ENCODE peak calls at places on chromosomes 5 and 9, in six cellular contexts. I is heart left ventricle, D is bronchial epithelial cell, N is psoas muscle, P is endodermal cell, V is progenitor cell of endocrine pancreas. H is an unnamed sample.

GRCh38 chr5:81247441-81247972 is 14.4 kb downstream of the CKMT2 start:
- DNase-seq in I (no peak), D (peak), N (no peak), P (no peak), V (no peak), H (no peak)

GRCh38 chr9:130235558-130236435 is 29.8 kb upstream of the HMCN2 start:
- DNase-seq in I (peak), D (no peak), N (peak), P (peak), V (peak), H (peak)

GRCh38 chr5:180339583-180340183 is 13.5 kb downstream of the GFPT2 start:
- DNase-seq in I (no peak), D (no peak), N (no peak), P (no peak), V (no peak), H (no peak)

GRCh38 chr5:1409386-1410110 is 35.7 kb downstream of the SLC6A3 start:
- DNase-seq in I (peak), D (no peak), N (peak), P (peak), V (peak), H (peak)

GRCh38 chr9:88187631-88188030 is 49.4 kb upstream of the SPATA31C2 start:
- DNase-seq in I (no peak), D (no peak), N (no peak), P (no peak), V (no peak), H (no peak)

GRCh38 chr9:69454327-69454726 is 129.3 kb downstream of the ENTREP1 start:
- DNase-seq in I (no peak), D (no peak), N (no peak), P (peak), V (no peak), H (no peak)

GRCh38 chr5:131984945-131985665 is 26.4 kb downstream of the ACSL6 start:
- DNase-seq in I (no peak), D (no peak), N (no peak), P (no peak), V (no peak), H (no peak)

GRCh38 chr5:66829826-66830225 is 233.6 kb downstream of the MAST4 start:
- DNase-seq in I (no peak), D (peak), N (no peak), P (no peak), V (no peak), H (no peak)

GRCh38 chr5:2509527-2509926 is 241.9 kb downstream of the IRX2 start:
- DNase-seq in I (no peak), D (no peak), N (no peak), P (no peak), V (no peak), H (no peak)

GRCh38 chr5:107700486-107700885 is 29.7 kb upstream of the EFNA5 start:
- DNase-seq in I (no peak), D (no peak), N (no peak), P (no peak), V (no peak), H (no peak)

GRCh38 chr5:111422245-111422644 is 90.1 kb downstream of the STARD4 start:
- DNase-seq in I (no peak), D (no peak), N (no peak), P (no peak), V (no peak), H (no peak)

GRCh38 chr9:3398232-3398648 is 127.6 kb downstream of the RFX3 start:
- DNase-seq in I (no peak), D (no peak), N (no peak), P (no peak), V (no peak), H (no peak)

GRCh38 chr9:69030851-69031645 is 4.5 kb upstream of the FXN start:
- DNase-seq in I (no peak), D (peak), N (no peak), P (no peak), V (no peak), H (no peak)

GRCh38 chr9:133074111-133074651 is 12.4 kb downstream of the CEL start:
- DNase-seq in I (no peak), D (no peak), N (no peak), P (no peak), V (no peak), H (no peak)

GRCh38 chr9:99249619-99250018 is 27.5 kb downstream of the SEC61B start:
- DNase-seq in I (no peak), D (no peak), N (no peak), P (peak), V (no peak), H (no peak)

GRCh38 chr5:158212915-158213314 is 354.0 kb upstream of the CLINT1 start:
- DNase-seq in I (no peak), D (no peak), N (no peak), P (peak), V (no peak), H (no peak)

GRCh38 chr5:55276771-55277170 is 30.7 kb downstream of the DHX29 start:
- DNase-seq in I (no peak), D (peak), N (no peak), P (no peak), V (no peak), H (no peak)

DNA sequence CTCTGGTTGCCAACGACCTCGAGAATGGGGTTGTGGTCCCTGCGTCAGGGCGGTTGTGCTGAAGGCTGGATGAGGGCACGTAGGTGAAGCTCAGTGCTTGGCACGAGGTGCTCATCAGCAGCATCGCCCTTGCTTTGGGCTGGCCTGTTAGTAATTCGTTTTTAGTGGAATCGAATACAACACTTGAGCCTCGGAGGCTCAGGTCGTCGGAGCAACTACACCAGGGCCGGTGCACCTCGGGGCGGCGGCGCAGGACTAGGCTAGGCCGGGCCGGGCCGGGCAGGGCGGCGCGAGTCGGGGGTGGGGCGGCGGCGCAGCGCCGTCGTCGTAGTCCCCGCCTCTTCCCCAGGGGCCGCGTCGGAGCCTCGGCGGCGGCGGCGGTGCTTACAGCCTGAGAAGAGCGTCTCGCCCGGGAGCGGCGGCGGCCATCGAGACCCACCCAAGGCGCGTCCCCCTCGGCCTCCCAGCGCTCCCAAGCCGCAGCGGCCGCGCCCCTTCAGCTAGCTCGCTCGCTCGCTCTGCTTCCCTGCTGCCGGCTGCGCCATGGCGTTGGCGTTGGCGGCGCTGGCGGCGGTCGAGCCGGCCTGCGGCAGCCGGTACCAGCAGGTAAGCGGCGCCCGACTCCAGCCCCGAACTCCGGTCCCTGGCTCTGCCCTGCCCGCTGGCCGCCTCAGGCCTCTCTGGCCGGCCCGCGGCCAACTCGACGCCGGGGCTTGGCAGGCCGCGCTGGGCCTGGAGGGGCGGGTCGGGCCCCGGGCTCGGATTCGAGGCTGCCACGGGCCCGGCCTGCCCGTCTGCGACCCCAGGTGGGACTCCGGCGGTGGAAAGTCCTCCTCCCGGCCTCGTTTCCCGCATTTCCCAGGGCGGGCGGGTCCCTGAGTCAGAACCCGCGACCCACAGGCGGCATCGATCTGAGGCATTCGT is at the start of gene NDFIP1:
- DNase-seq in I (peak), D (peak), N (peak), P (peak), V (peak), H (peak)
- TF ChIP-seq CTCF in I (peak), D (no peak), N (no peak), P (peak), V (no peak), H (no peak)

GRCh38 chr9:77753183-77753582 is 105.1 kb upstream of the GNA14 start:
- DNase-seq in I (no peak), D (no peak), N (no peak), P (no peak), V (no peak), H (no peak)

GRCh38 chr9:77750981-77751340 is 102.8 kb upstream of the GNA14 start:
- DNase-seq in I (no peak), D (no peak), N (no peak), P (no peak), V (no peak), H (no peak)

GRCh38 chr9:77750284-77750683 is 102.2 kb upstream of the GNA14 start:
- DNase-seq in I (no peak), D (peak), N (no peak), P (no peak), V (no peak), H (no peak)

GRCh38 chr9:77751341-77752091 is 103.4 kb upstream of the GNA14 start:
- DNase-seq in I (no peak), D (peak), N (no peak), P (peak), V (no peak), H (no peak)

DNA sequence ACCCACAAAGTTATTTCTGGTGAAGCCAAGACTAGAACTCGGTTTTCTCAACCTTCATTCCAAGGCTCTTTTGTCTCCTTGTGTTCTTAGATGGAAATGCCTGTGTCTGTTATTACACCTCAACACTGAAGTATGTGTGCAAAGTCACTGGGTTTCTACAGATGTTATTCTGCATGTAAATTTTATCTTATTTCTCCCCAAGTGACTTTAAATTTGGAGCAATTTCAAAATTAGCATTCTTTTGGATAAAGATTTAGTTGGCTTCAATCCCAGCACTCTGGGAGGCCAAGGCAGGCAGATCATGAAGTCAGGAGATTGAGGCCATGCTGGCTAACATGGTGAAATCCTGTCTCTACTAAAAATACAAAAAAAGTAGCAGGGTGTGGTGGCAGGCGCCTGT is 104.4 kb upstream of the GNA14 start:
- DNase-seq in I (no peak), D (no peak), N (no peak), P (no peak), V (no peak), H (no peak)
- TF ChIP-seq CTCF in I (no peak), D (no peak), N (no peak), P (no peak), V (no peak), H (no peak)

GRCh38 chr9:101028346-101029299 is at the start of gene PLPPR1:
- DNase-seq in I (peak), D (peak), N (peak), P (peak), V (peak), H (peak)
- TF ChIP-seq CTCF in I (no peak), D (no peak), N (no peak), P (peak), V (peak), H (no peak)

DNA sequence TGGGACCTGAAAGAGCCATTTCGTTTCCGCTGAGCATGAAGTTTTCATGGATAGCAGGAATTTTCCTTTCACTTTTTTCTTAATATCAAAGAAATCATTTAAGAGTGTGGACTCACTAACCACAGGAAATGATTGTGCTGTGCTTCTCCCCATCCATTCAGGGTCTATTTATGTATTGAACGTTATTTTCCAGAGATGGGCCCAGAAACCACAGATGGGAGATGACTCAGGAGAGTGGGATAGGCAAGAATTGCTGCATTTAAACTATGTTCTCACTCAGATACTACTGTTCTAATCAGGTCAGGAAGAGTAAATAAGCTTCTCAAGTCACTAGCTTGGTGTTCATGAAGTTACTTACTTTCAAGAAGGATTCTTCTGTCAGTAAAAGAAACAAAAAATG is 763.8 kb downstream of the DTWD2 start:
- DNase-seq in I (no peak), D (no peak), N (no peak), P (no peak), V (no peak), H (no peak)
- TF ChIP-seq CTCF in I (no peak), D (no peak), N (no peak), P (no peak), V (no peak), H (no peak)

GRCh38 chr5:146130440-146131045 is 25.2 kb upstream of the PLAC8L1 start:
- DNase-seq in I (no peak), D (peak), N (no peak), P (no peak), V (no peak), H (no peak)
- TF ChIP-seq CTCF in I (peak), D (peak), N (peak), P (peak), V (peak), H (peak)

GRCh38 chr9:83544002-83544698 is 5.9 kb upstream of the FRMD3 start:
- DNase-seq in I (peak), D (peak), N (peak), P (peak), V (no peak), H (no peak)
- TF ChIP-seq CTCF in I (peak), D (peak), N (peak), P (peak), V (peak), H (peak)

GRCh38 chr9:33742519-33742918 is 52.8 kb upstream of the PRSS3 start:
- DNase-seq in I (no peak), D (peak), N (no peak), P (no peak), V (no peak), H (no peak)
- TF ChIP-seq CTCF in I (no peak), D (peak), N (no peak), P (peak), V (peak), H (no peak)